ENCODE peak calls at places on chromosomes 5 and 9, in five cellular contexts. M is body of pancreas, E is fibroblast of lung, F is mammary epithelial cell, Q is AG04450. Z is an unnamed sample.
A peak's percentile ranks its signal among the peaks of the same experiment; 100 is the strongest.

GRCh38 chr9:38008168-38009034 is 60.6 kb downstream of the SHB start:
- DNase-seq in M (peak; percentile 71), E (peak; percentile 96), F (peak; percentile 91), Q (peak; percentile 56), Z (peak; percentile 69)

GRCh38 chr5:71887680-71888079 is 168.6 kb downstream of the CARTPT start:
- DNase-seq in M (no peak), E (peak; percentile 86), F (peak; percentile 76), Q (peak; percentile 62), Z (no peak)

GRCh38 chr9:120742951-120743416 is 28.7 kb upstream of the MEGF9 start:
- DNase-seq in M (no peak), E (peak; percentile 27), F (peak; percentile 41), Q (no peak), Z (no peak)

GRCh38 chr5:74598731-74599624 is 41.5 kb downstream of the ENC1 start:
- DNase-seq in M (peak; percentile 44), E (peak; percentile 86), F (no peak), Q (peak; percentile 29), Z (no peak)

GRCh38 chr5:35884125-35884788 is 27.6 kb downstream of the IL7R start:
- DNase-seq in M (no peak), E (peak; percentile 95), F (peak; percentile 82), Q (peak; percentile 51), Z (peak; percentile 31)

GRCh38 chr5:4395752-4396151 is 744.4 kb upstream of the ADAMTS16 start:
- DNase-seq in M (no peak), E (no peak), F (no peak), Q (no peak), Z (no peak)

GRCh38 chr5:44807269-44807668 is 1.5 kb upstream of the MRPS30 start:
- DNase-seq in M (no peak), E (no peak), F (peak; percentile 71), Q (no peak), Z (no peak)

GRCh38 chr9:110538621-110539020 is 40.9 kb downstream of the SVEP1 start:
- DNase-seq in M (no peak), E (no peak), F (no peak), Q (no peak), Z (no peak)

GRCh38 chr5:28344803-28345433 is 1306.5 kb upstream of the CDH9 start:
- DNase-seq in M (no peak), E (peak; percentile 35), F (peak; percentile 38), Q (no peak), Z (no peak)

GRCh38 chr5:28346696-28347095 is 1308.3 kb upstream of the CDH9 start:
- DNase-seq in M (no peak), E (no peak), F (no peak), Q (no peak), Z (no peak)
- H3K9me3 ChIP-seq in M (no peaks in the 10 kb centered on the region), E (no peaks in the 10 kb centered on the region), F (peaks cover 2% of the 10 kb centered on the region), Q (peaks cover 12% of the 10 kb centered on the region), Z (no peaks in the 10 kb centered on the region)

GRCh38 chr9:14546693-14547092 is 146.5 kb downstream of the ZDHHC21 start:
- DNase-seq in M (no peak), E (no peak), F (no peak), Q (no peak), Z (no peak)

GRCh38 chr9:14542071-14542470 is 151.2 kb downstream of the ZDHHC21 start:
- DNase-seq in M (no peak), E (no peak), F (no peak), Q (no peak), Z (no peak)

DNA sequence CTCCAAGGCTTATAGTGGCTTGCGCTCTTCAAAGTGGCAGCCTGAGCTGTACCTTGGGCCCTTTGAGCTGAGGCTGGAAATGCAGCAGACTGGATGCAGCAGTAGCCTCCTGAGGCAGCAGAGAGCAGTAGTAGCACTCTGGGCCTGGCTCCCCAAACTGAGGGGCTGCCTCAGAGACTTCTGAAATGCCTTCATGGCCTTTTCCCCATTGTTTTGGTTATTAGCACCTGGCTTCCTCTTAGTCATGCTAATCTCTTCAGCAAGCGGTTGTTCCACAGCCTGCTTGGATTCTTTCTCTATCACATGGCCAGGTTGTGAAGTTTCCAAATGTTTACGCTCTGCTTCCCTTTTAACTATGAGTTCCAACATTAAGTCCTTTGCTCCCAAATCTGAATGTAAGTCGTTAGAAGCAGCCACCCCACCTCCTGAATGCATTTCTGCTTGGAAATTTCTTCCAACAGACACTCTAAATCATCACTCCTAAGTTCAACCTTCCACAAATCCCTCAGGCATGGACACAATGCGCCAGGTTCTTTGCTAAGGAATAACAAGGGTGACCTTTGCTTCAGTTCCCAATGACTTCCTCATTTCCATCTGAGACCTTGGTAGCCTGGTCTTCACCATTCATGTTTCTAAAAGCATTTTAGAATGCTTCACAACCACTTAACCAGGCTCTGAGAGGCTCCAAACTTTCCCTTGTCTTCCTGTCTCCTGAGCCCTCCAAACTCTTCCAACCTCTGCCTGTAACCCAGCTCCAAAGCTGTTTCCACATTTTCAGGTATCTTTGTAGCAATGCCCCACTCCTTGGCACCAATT is 145.8 kb downstream of the ZDHHC21 start:
- DNase-seq in M (no peak), E (no peak), F (no peak), Q (no peak), Z (no peak)
- H3K4me3 ChIP-seq in M (no peak overlapping the region), E (no peak overlapping the region), F (no peak overlapping the region), Q (no peak overlapping the region), Z (no peak overlapping the region)

GRCh38 chr5:149903441-149903840 is 41.2 kb downstream of the PDE6A start:
- DNase-seq in M (no peak), E (no peak), F (no peak), Q (no peak), Z (no peak)

GRCh38 chr5:149898811-149899210 is 45.8 kb downstream of the PDE6A start:
- DNase-seq in M (no peak), E (no peak), F (no peak), Q (no peak), Z (no peak)

GRCh38 chr5:149902177-149902576 is 42.4 kb downstream of the PDE6A start:
- DNase-seq in M (no peak), E (no peak), F (no peak), Q (no peak), Z (no peak)

GRCh38 chr5:149900390-149900789 is 44.2 kb downstream of the PDE6A start:
- DNase-seq in M (no peak), E (no peak), F (no peak), Q (no peak), Z (no peak)

DNA sequence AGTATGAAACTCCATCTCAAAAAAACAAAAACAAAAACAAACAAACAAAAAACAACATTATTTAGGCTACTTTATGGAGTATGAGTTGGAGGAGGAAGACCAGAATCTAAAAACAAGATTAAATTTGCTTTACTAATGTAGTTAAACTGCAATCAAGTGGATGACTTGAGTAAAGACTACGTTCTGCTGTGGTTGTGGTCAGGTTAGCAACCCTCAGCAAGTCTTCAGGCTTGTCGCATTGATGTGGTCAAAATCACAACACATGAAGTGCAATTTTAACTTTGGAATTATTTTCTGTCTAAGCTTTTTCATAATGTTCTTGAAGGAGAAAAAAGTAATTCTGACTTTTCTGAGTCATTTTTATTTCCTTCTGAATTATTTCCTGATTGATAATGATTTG is 43.1 kb downstream of the PDE6A start:
- DNase-seq in M (no peak), E (no peak), F (no peak), Q (no peak), Z (no peak)
- H3K27me3 ChIP-seq in M (no peaks in the 10 kb centered on the region), E (no peaks in the 10 kb centered on the region), F (no peaks in the 10 kb centered on the region), Q (peaks cover 20% of the 10 kb centered on the region), Z (no peaks in the 10 kb centered on the region)

GRCh38 chr5:178941361-178941760 is 363 bp downstream of the ZNF454 start:
- DNase-seq in M (peak; percentile 32), E (peak; percentile 27), F (no peak), Q (no peak), Z (peak; percentile 51)

DNA sequence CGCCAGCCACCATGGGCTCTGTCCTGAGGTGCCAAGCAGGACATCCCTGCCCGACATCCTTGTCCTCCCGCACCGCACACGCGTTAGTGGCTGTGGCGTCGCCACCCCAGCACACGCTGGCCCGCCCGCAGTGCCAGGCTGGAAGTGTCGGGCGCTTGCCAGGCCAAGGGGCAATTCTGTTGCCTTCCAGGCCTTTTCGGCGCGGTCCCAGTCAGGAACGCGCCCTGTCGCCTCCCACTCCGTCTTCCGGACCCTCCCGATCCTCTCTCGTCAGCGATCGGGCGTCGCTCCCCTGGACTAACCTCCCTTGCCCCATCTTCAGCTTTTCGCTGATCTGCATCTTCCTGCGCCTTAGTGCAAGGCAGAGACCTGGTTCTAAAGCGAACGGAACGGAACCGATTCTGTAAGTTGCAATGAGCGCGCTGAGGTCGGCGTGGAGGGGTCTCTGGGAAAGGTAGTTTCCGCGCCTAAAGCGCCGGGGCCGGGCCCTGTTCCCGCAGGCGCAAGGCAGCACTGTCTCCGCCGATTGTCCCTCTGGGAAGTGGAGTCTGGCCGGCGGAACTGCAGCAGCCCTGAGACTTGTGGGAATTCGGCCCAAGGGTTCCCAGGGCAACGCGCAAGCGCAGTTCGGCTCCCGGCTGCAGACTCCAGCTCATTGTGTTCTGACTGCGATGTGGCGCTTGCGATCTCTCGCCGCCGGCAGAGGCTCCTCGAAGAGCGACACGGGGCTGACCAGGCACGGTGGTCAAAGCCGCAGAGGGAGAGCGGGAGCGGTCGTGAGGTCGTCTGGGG is at the start of gene ZNF454:
- DNase-seq in M (peak; percentile 97), E (peak; percentile 94), F (no peak), Q (peak; percentile 38), Z (peak; percentile 94)
- H3K9me3 ChIP-seq in M (peaks cover 2% of the 10 kb centered on the region), E (no peaks in the 10 kb centered on the region), F (peaks cover 66% of the 10 kb centered on the region), Q (peaks cover 81% of the 10 kb centered on the region), Z (no peaks in the 10 kb centered on the region)

GRCh38 chr9:128100581-128100980 is 26.9 kb downstream of the PTGES2 start:
- DNase-seq in M (no peak), E (no peak), F (no peak), Q (no peak), Z (no peak)
- H3K4me3 ChIP-seq in M (peak overlapping the region; percentile 35), E (no peak overlapping the region), F (no peak overlapping the region), Q (peak overlapping the region; percentile 70), Z (no peak overlapping the region)

DNA sequence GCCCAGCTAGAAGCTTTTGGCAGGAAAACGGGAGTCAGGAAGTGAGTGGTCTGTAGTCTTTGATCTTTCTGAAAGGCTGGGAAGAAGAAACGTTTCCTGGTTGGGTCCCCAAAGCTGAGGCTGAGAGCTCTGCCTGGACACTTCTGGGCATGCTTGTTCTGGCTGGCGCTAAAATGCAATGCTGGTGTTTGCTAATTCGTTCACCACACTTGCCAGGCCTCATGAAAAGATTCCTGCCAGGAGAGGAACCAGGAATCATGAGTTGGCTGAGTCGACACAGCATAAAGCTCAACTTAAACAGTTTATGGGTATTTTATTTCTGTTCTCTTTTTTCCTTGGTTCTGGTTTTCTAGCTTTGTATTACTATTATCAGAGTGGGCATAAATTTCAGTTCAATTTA is 10.7 kb upstream of the PTGR1 start:
- DNase-seq in M (no peak), E (no peak), F (no peak), Q (no peak), Z (no peak)
- H3K27me3 ChIP-seq in M (no peaks in the 10 kb centered on the region), E (peaks cover 14% of the 10 kb centered on the region), F (no peaks in the 10 kb centered on the region), Q (peaks cover 17% of the 10 kb centered on the region), Z (no peaks in the 10 kb centered on the region)

GRCh38 chr9:29822458-29822857 is 2249.2 kb upstream of the C9orf72 start:
- DNase-seq in M (no peak), E (no peak), F (no peak), Q (no peak), Z (no peak)

DNA sequence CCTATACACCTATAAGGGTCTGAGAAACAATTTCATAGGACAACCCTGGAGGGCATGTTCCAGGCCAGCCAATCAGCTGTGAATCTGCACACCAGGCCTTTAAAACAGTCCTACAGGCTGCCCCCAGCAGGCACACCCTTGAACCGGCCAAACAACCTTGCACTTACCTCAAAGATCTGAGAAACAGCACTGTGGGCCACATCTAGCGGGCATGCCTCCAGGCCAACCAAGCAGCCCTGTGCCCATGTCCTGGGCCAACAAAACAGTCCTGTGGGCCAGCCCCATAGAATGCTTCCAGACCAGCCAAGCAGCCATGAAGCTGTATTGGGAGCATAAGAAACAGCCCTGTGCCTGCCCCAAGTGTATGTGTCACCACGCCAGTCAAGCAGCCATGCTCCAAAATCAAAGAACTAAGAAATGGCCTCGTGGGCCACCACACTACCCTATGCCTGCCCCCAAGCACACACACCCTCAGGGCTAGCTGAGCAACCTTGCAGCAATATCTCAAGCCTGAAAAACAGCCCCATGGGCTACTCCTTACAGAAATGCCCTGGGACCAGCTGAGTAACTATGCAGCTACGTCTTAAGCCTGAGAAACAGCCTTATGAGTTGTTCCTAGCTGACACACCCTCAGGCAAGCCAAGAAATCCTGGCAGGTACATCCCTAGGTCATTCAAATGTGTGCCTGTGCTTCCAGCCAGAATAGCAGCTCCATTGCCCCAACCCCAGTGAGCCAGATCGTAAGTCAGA is 2243.8 kb upstream of the C9orf72 start:
- DNase-seq in M (no peak), E (no peak), F (peak; percentile 35), Q (no peak), Z (no peak)
- H3K9me3 ChIP-seq in M (no peaks in the 10 kb centered on the region), E (no peaks in the 10 kb centered on the region), F (peaks cover 3% of the 10 kb centered on the region), Q (peaks cover 14% of the 10 kb centered on the region), Z (no peaks in the 10 kb centered on the region)